ENCODE peak calls at places on chromosome 5, in eight cellular contexts. Y, P, H, V, J, R, X and C are unnamed samples.

GRCh38 chr5:152499816-152500575 is 94.9 kb upstream of the NMUR2 start:
- DNase-seq in Y (no peak), P (no peak), H (no peak), V (no peak), J (no peak), R (no peak), X (no peak), C (no peak)

GRCh38 chr5:173472164-173472563 is 143.9 kb upstream of the STC2 start:
- DNase-seq in Y (peak; percentile 86), P (peak; percentile 56), H (peak; percentile 53), V (peak; percentile 95), J (peak; percentile 98), R (peak; percentile 98), X (peak; percentile 76), C (peak; percentile 99)

GRCh38 chr5:74143151-74143550 is 497.4 kb downstream of the ENC1 start:
- DNase-seq in Y (no peak), P (no peak), H (no peak), V (no peak), J (no peak), R (no peak), X (no peak), C (no peak)

GRCh38 chr5:114702731-114703130 is 340.9 kb downstream of the KCNN2 start:
- DNase-seq in Y (no peak), P (no peak), H (no peak), V (no peak), J (no peak), R (no peak), X (no peak), C (no peak)

GRCh38 chr5:124729687-124730359 is 16.6 kb downstream of the ZNF608 start:
- DNase-seq in Y (no peak), P (no peak), H (no peak), V (no peak), J (peak; percentile 21), R (no peak), X (no peak), C (peak; percentile 82)

GRCh38 chr5:34022131-34022705 is 14.4 kb upstream of the AMACR start:
- DNase-seq in Y (no peak), P (no peak), H (no peak), V (no peak), J (peak; percentile 54), R (peak; percentile 34), X (no peak), C (peak; percentile 71)

GRCh38 chr5:163533229-163533628 is 27.8 kb downstream of the MAT2B start:
- DNase-seq in Y (no peak), P (no peak), H (no peak), V (no peak), J (no peak), R (no peak), X (no peak), C (no peak)

GRCh38 chr5:163731256-163731655 is 225.8 kb downstream of the MAT2B start:
- DNase-seq in Y (no peak), P (no peak), H (no peak), V (no peak), J (no peak), R (no peak), X (no peak), C (no peak)

GRCh38 chr5:5524327-5524726 is 101.8 kb downstream of the ICE1 start:
- DNase-seq in Y (no peak), P (no peak), H (no peak), V (no peak), J (no peak), R (no peak), X (no peak), C (no peak)

GRCh38 chr5:2874099-2874498 is 122.6 kb upstream of the IRX2 start:
- DNase-seq in Y (no peak), P (no peak), H (no peak), V (no peak), J (no peak), R (no peak), X (no peak), C (no peak)

GRCh38 chr5:17897776-17898175 is 263.5 kb downstream of the TAF11L14 start:
- DNase-seq in Y (no peak), P (no peak), H (no peak), V (no peak), J (no peak), R (no peak), X (no peak), C (no peak)

GRCh38 chr5:35789732-35790461 is 66.8 kb upstream of the IL7R start:
- DNase-seq in Y (no peak), P (no peak), H (no peak), V (no peak), J (peak; percentile 31), R (peak; percentile 27), X (no peak), C (no peak)

GRCh38 chr5:177086918-177087706 is 397 bp downstream of the FGFR4 start:
- DNase-seq in Y (no peak), P (no peak), H (peak; percentile 95), V (no peak), J (no peak), R (no peak), X (peak; percentile 61), C (peak; percentile 12)

GRCh38 chr5:179275941-179276837 is 69.1 kb downstream of the ADAMTS2 start:
- DNase-seq in Y (peak; percentile 88), P (peak; percentile 76), H (peak; percentile 74), V (peak; percentile 92), J (peak; percentile 98), R (peak; percentile 99), X (no peak), C (peak; percentile 90)

GRCh38 chr5:125152461-125153189 is 406.2 kb upstream of the ZNF608 start:
- DNase-seq in Y (no peak), P (no peak), H (no peak), V (no peak), J (no peak), R (no peak), X (no peak), C (no peak)

GRCh38 chr5:30501065-30501464 is 692.4 kb upstream of the CDH6 start:
- DNase-seq in Y (no peak), P (no peak), H (no peak), V (no peak), J (no peak), R (no peak), X (no peak), C (no peak)

GRCh38 chr5:1468629-1469527 is 23.6 kb upstream of the SLC6A3 start:
- DNase-seq in Y (no peak), P (no peak), H (no peak), V (no peak), J (no peak), R (no peak), X (no peak), C (no peak)
- TF ChIP-seq CTCF in Y (no peak), P (no peak), H (no peak), V (no peak), J (no peak), R (no peak), X (no peak), C (no peak)

GRCh38 chr5:7850241-7850532 is 746 bp downstream of the CFAP90 start:
- DNase-seq in Y (no peak), P (no peak), H (peak; percentile 40), V (no peak), J (no peak), R (no peak), X (no peak), C (no peak)

GRCh38 chr5:7851240-7851592 is 283 bp upstream of the CFAP90 start:
- DNase-seq in Y (no peak), P (no peak), H (no peak), V (no peak), J (no peak), R (no peak), X (no peak), C (no peak)

GRCh38 chr5:7848296-7848695 is 2.6 kb downstream of the CFAP90 start:
- DNase-seq in Y (no peak), P (no peak), H (no peak), V (no peak), J (no peak), R (peak; percentile 27), X (no peak), C (no peak)

GRCh38 chr5:7850533-7851239 is at the start of gene CFAP90:
- DNase-seq in Y (no peak), P (peak; percentile 33), H (peak; percentile 89), V (no peak), J (peak; percentile 66), R (peak; percentile 65), X (no peak), C (peak; percentile 41)

GRCh38 chr5:7849531-7850240 is 1.2 kb downstream of the CFAP90 start:
- DNase-seq in Y (no peak), P (no peak), H (peak; percentile 57), V (no peak), J (no peak), R (peak; percentile 25), X (no peak), C (no peak)
- H3K4me3 ChIP-seq in Y (peak overlapping the region; percentile 34), P (peak overlapping the region; percentile 67), H (peak overlapping the region; percentile 58), V (peak overlapping the region; percentile 15), J (peak overlapping the region; percentile 44), R (peak overlapping the region; percentile 35), X (no peak overlapping the region), C (peak overlapping the region; percentile 38)

GRCh38 chr5:14871573-14872069 is at the start of gene ANKH:
- DNase-seq in Y (no peak), P (peak; percentile 86), H (peak; percentile 94), V (no peak), J (peak; percentile 74), R (peak; percentile 93), X (peak; percentile 16), C (peak; percentile 83)

GRCh38 chr5:14869286-14870164 is 2.1 kb downstream of the ANKH start:
- DNase-seq in Y (no peak), P (no peak), H (no peak), V (no peak), J (no peak), R (no peak), X (no peak), C (no peak)

GRCh38 chr5:14871084-14871572 is 450 bp downstream of the ANKH start:
- DNase-seq in Y (no peak), P (peak; percentile 27), H (peak; percentile 42), V (no peak), J (no peak), R (no peak), X (no peak), C (no peak)

GRCh38 chr5:14868771-14869170 is 2.8 kb downstream of the ANKH start:
- DNase-seq in Y (no peak), P (no peak), H (peak; percentile 53), V (no peak), J (no peak), R (no peak), X (no peak), C (no peak)

GRCh38 chr5:14870347-14871083 is 1.1 kb downstream of the ANKH start:
- DNase-seq in Y (no peak), P (peak; percentile 39), H (no peak), V (no peak), J (no peak), R (peak; percentile 51), X (no peak), C (no peak)
- TF ChIP-seq CTCF in Y (no peak), P (peak; percentile 19), H (no peak), V (peak; percentile 13), J (peak; percentile 32), R (no peak), X (no peak), C (no peak)

DNA sequence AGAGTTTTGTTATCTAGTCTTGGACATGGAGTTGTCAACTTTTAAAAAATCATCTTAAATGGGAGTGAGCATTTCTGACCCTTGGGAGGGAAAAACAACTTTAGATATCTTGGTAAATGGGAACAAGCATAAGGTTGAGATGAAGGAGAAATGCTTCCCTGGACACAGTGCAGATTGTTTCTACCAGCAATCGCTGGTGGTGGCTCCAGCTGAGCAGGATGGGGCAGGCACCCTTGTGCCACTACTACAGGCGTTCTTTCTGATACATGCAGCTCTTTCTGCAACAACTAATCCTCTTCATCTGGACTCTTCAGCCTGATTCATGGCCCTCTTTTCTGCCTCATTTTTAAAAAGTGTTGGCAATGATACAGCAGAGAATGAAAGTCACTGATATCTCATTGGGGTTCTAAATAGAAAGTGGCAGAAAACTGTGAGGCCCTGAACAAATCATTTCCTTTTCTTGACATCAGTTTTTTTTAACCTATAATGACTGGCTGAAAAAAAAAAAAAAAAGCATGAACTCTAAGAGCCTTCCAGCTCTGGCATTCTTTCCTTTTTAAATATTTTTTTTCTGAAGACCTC is 409.4 kb upstream of the PTGER4 start:
- DNase-seq in Y (no peak), P (no peak), H (no peak), V (no peak), J (no peak), R (no peak), X (no peak), C (no peak)
- H3K4me3 ChIP-seq in Y (no peak overlapping the region), P (no peak overlapping the region), H (no peak overlapping the region), V (no peak overlapping the region), J (no peak overlapping the region), R (no peak overlapping the region), X (no peak overlapping the region), C (no peak overlapping the region)